ENCODE peak calls at places on chromosomes 2 and 18, in ten cellular contexts. One of them, this sample, is unnamed.

GRCh38 chr2:197633109-197633657 is 42.2 kb downstream of the RFTN2 start:
- DNase-seq in HCT116: no peak
- DNase-seq in endothelial cell of umbilical vein: no peak
- DNase-seq in Panc1: no peak
- DNase-seq in breast epithelium: no peak
- DNase-seq in SK-N-SH: no peak
- DNase-seq in H1: no peak
- DNase-seq in suprapubic skin: no peak
- DNase-seq in GM23338: no peak
- DNase-seq in HepG2: no peak
- DNase-seq in this sample: no peak

GRCh38 chr18:63648241-63648640 is 4.2 kb upstream of the SERPINB4 start:
- DNase-seq in breast epithelium: no peak
- DNase-seq in endothelial cell of umbilical vein: no peak
- DNase-seq in suprapubic skin: no peak
- DNase-seq in H1: no peak
- DNase-seq in Panc1: no peak
- DNase-seq in HepG2: no peak
- DNase-seq in GM23338: no peak
- DNase-seq in SK-N-SH: no peak
- DNase-seq in HCT116: no peak
- DNase-seq in this sample: no peak

GRCh38 chr18:76765649-76766048 is 56.7 kb upstream of the ZNF236 start:
- DNase-seq in SK-N-SH: no peak
- DNase-seq in H1: no peak
- DNase-seq in Panc1: peak; percentile 27
- DNase-seq in HepG2: no peak
- DNase-seq in GM23338: no peak
- DNase-seq in endothelial cell of umbilical vein: no peak
- DNase-seq in suprapubic skin: no peak
- DNase-seq in HCT116: no peak
- DNase-seq in breast epithelium: no peak
- DNase-seq in this sample: no peak

GRCh38 chr2:234146087-234146826 is 95.8 kb downstream of the SPP2 start:
- DNase-seq in GM23338: no peak
- DNase-seq in suprapubic skin: no peak
- DNase-seq in HCT116: no peak
- DNase-seq in breast epithelium: no peak
- DNase-seq in HepG2: no peak
- DNase-seq in H1: no peak
- DNase-seq in SK-N-SH: no peak
- DNase-seq in Panc1: no peak
- DNase-seq in endothelial cell of umbilical vein: peak; percentile 78
- DNase-seq in this sample: no peak

GRCh38 chr18:49898421-49898820 is 85.1 kb upstream of the ACAA2 start:
- DNase-seq in HepG2: peak; percentile 43
- DNase-seq in suprapubic skin: no peak
- DNase-seq in GM23338: peak; percentile 88
- DNase-seq in SK-N-SH: no peak
- DNase-seq in Panc1: no peak
- DNase-seq in endothelial cell of umbilical vein: peak; percentile 68
- DNase-seq in H1: peak; percentile 73
- DNase-seq in HCT116: peak; percentile 18
- DNase-seq in breast epithelium: no peak
- DNase-seq in this sample: no peak

GRCh38 chr2:71886241-71886640 is 261.4 kb downstream of the CYP26B1 start:
- DNase-seq in H1: no peak
- DNase-seq in GM23338: no peak
- DNase-seq in breast epithelium: no peak
- DNase-seq in HepG2: no peak
- DNase-seq in suprapubic skin: no peak
- DNase-seq in Panc1: no peak
- DNase-seq in endothelial cell of umbilical vein: peak; percentile 21
- DNase-seq in SK-N-SH: no peak
- DNase-seq in HCT116: no peak
- DNase-seq in this sample: peak; percentile 56

GRCh38 chr2:235063501-235063961 is 111.7 kb downstream of the SH3BP4 start:
- DNase-seq in breast epithelium: no peak
- DNase-seq in HCT116: no peak
- DNase-seq in endothelial cell of umbilical vein: no peak
- DNase-seq in SK-N-SH: no peak
- DNase-seq in suprapubic skin: no peak
- DNase-seq in H1: no peak
- DNase-seq in Panc1: no peak
- DNase-seq in GM23338: no peak
- DNase-seq in HepG2: no peak
- DNase-seq in this sample: no peak

GRCh38 chr18:80167331-80167730 is 58.3 kb downstream of the ADNP2 start:
- DNase-seq in suprapubic skin: no peak
- DNase-seq in SK-N-SH: no peak
- DNase-seq in Panc1: no peak
- DNase-seq in GM23338: no peak
- DNase-seq in endothelial cell of umbilical vein: no peak
- DNase-seq in breast epithelium: no peak
- DNase-seq in HepG2: no peak
- DNase-seq in HCT116: no peak
- DNase-seq in H1: no peak
- DNase-seq in this sample: no peak

GRCh38 chr18:78672862-78673446 is 306.7 kb upstream of the SALL3 start:
- DNase-seq in GM23338: no peak
- DNase-seq in suprapubic skin: no peak
- DNase-seq in endothelial cell of umbilical vein: no peak
- DNase-seq in H1: no peak
- DNase-seq in HCT116: no peak
- DNase-seq in HepG2: no peak
- DNase-seq in breast epithelium: peak; percentile 22
- DNase-seq in SK-N-SH: no peak
- DNase-seq in Panc1: no peak
- DNase-seq in this sample: no peak

GRCh38 chr2:79713131-79713785 is 200.4 kb downstream of the CTNNA2 start:
- DNase-seq in HepG2: no peak
- DNase-seq in suprapubic skin: no peak
- DNase-seq in HCT116: no peak
- DNase-seq in SK-N-SH: no peak
- DNase-seq in GM23338: no peak
- DNase-seq in breast epithelium: no peak
- DNase-seq in endothelial cell of umbilical vein: no peak
- DNase-seq in Panc1: no peak
- DNase-seq in H1: no peak
- DNase-seq in this sample: no peak

GRCh38 chr2:19195681-19196080 is 162.7 kb downstream of the OSR1 start:
- DNase-seq in GM23338: no peak
- DNase-seq in HCT116: no peak
- DNase-seq in endothelial cell of umbilical vein: no peak
- DNase-seq in HepG2: no peak
- DNase-seq in suprapubic skin: no peak
- DNase-seq in SK-N-SH: no peak
- DNase-seq in Panc1: no peak
- DNase-seq in H1: no peak
- DNase-seq in breast epithelium: no peak
- DNase-seq in this sample: no peak

GRCh38 chr2:118686364-118686763 is 161.1 kb downstream of the EN1 start:
- DNase-seq in GM23338: no peak
- DNase-seq in H1: no peak
- DNase-seq in SK-N-SH: no peak
- DNase-seq in HepG2: no peak
- DNase-seq in suprapubic skin: no peak
- DNase-seq in Panc1: no peak
- DNase-seq in endothelial cell of umbilical vein: no peak
- DNase-seq in HCT116: no peak
- DNase-seq in breast epithelium: no peak
- DNase-seq in this sample: no peak
- TF ChIP-seq POLR2AphosphoS5 in GM23338: no peak
- TF ChIP-seq POLR2AphosphoS5 in H1: no peak
- TF ChIP-seq POLR2AphosphoS5 in SK-N-SH: no peak
- TF ChIP-seq POLR2AphosphoS5 in HepG2: no peak
- TF ChIP-seq POLR2AphosphoS5 in suprapubic skin: no peak
- TF ChIP-seq POLR2AphosphoS5 in Panc1: no peak
- TF ChIP-seq POLR2AphosphoS5 in endothelial cell of umbilical vein: no peak
- TF ChIP-seq POLR2AphosphoS5 in HCT116: no peak
- TF ChIP-seq POLR2AphosphoS5 in breast epithelium: no peak
- TF ChIP-seq POLR2AphosphoS5 in this sample: no peak

DNA sequence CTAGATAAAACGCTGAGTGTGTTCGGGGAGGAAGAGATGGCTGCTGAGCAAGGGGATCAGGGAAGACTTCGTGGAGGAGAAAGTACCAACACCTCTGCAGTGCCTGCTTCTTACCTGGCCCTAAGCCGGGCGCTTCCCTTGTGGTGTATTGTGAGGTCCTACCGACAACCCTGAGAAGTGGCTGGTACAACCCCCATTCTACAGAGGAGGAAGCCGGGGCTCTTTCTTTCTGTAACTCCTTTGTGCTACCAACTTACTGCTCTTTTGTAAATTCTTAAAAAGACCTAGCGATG is 96.9 kb downstream of the ARMC9 start:
- DNase-seq in HCT116: no peak
- DNase-seq in SK-N-SH: no peak
- DNase-seq in suprapubic skin: no peak
- DNase-seq in H1: no peak
- DNase-seq in Panc1: no peak
- DNase-seq in GM23338: no peak
- DNase-seq in breast epithelium: no peak
- DNase-seq in endothelial cell of umbilical vein: no peak
- DNase-seq in HepG2: no peak
- DNase-seq in this sample: no peak
- H3K4me1 ChIP-seq in HCT116: no peaks in the 10 kb centered on the region
- H3K4me1 ChIP-seq in SK-N-SH: no peaks in the 10 kb centered on the region
- H3K4me1 ChIP-seq in suprapubic skin: no peaks in the 10 kb centered on the region
- H3K4me1 ChIP-seq in H1: no peaks in the 10 kb centered on the region
- H3K4me1 ChIP-seq in Panc1: peaks cover 11% of the 10 kb centered on the region
- H3K4me1 ChIP-seq in GM23338: no peaks in the 10 kb centered on the region
- H3K4me1 ChIP-seq in breast epithelium: no peaks in the 10 kb centered on the region
- H3K4me1 ChIP-seq in endothelial cell of umbilical vein: peaks cover 11% of the 10 kb centered on the region
- H3K4me1 ChIP-seq in HepG2: peaks cover 11% of the 10 kb centered on the region
- H3K4me1 ChIP-seq in this sample: no peaks in the 10 kb centered on the region

GRCh38 chr2:218959141-218959731 is at the start of gene CDK5R2:
- DNase-seq in H1: peak; percentile 98
- DNase-seq in SK-N-SH: peak; percentile 98
- DNase-seq in breast epithelium: no peak
- DNase-seq in suprapubic skin: no peak
- DNase-seq in HCT116: peak; percentile 80
- DNase-seq in GM23338: peak; percentile 97
- DNase-seq in endothelial cell of umbilical vein: peak; percentile 77
- DNase-seq in Panc1: peak; percentile 46
- DNase-seq in HepG2: peak; percentile 69
- DNase-seq in this sample: peak; percentile 77
- TF ChIP-seq POLR2AphosphoS5 in H1: no peak
- TF ChIP-seq POLR2AphosphoS5 in SK-N-SH: no peak
- TF ChIP-seq POLR2AphosphoS5 in breast epithelium: no peak
- TF ChIP-seq POLR2AphosphoS5 in suprapubic skin: no peak
- TF ChIP-seq POLR2AphosphoS5 in HCT116: peak; percentile 63
- TF ChIP-seq POLR2AphosphoS5 in GM23338: peak; percentile 97
- TF ChIP-seq POLR2AphosphoS5 in endothelial cell of umbilical vein: no peak
- TF ChIP-seq POLR2AphosphoS5 in Panc1: no peak
- TF ChIP-seq POLR2AphosphoS5 in HepG2: no peak
- TF ChIP-seq POLR2AphosphoS5 in this sample: no peak

GRCh38 chr2:64442801-64443429 is 11.0 kb upstream of the LGALSL start:
- DNase-seq in HCT116: no peak
- DNase-seq in suprapubic skin: no peak
- DNase-seq in GM23338: peak; percentile 56
- DNase-seq in Panc1: no peak
- DNase-seq in HepG2: no peak
- DNase-seq in H1: no peak
- DNase-seq in SK-N-SH: no peak
- DNase-seq in endothelial cell of umbilical vein: no peak
- DNase-seq in breast epithelium: no peak
- DNase-seq in this sample: no peak
- H3K4me1 ChIP-seq in HCT116: no peaks in the 10 kb centered on the region
- H3K4me1 ChIP-seq in suprapubic skin: peaks cover 5% of the 10 kb centered on the region
- H3K4me1 ChIP-seq in GM23338: peaks cover 10% of the 10 kb centered on the region
- H3K4me1 ChIP-seq in Panc1: no peaks in the 10 kb centered on the region
- H3K4me1 ChIP-seq in HepG2: no peaks in the 10 kb centered on the region
- H3K4me1 ChIP-seq in H1: no peaks in the 10 kb centered on the region
- H3K4me1 ChIP-seq in SK-N-SH: no peaks in the 10 kb centered on the region
- H3K4me1 ChIP-seq in endothelial cell of umbilical vein: no peaks in the 10 kb centered on the region
- H3K4me1 ChIP-seq in breast epithelium: no peaks in the 10 kb centered on the region
- H3K4me1 ChIP-seq in this sample: peaks cover 4% of the 10 kb centered on the region

GRCh38 chr2:98883780-98884211 is 52.2 kb downstream of the CRACDL start:
- DNase-seq in breast epithelium: no peak
- DNase-seq in SK-N-SH: no peak
- DNase-seq in H1: peak; percentile 38
- DNase-seq in HepG2: no peak
- DNase-seq in HCT116: no peak
- DNase-seq in GM23338: no peak
- DNase-seq in Panc1: no peak
- DNase-seq in endothelial cell of umbilical vein: no peak
- DNase-seq in suprapubic skin: no peak
- DNase-seq in this sample: no peak
- TF ChIP-seq POLR2AphosphoS5 in breast epithelium: no peak
- TF ChIP-seq POLR2AphosphoS5 in SK-N-SH: no peak
- TF ChIP-seq POLR2AphosphoS5 in H1: no peak
- TF ChIP-seq POLR2AphosphoS5 in HepG2: no peak
- TF ChIP-seq POLR2AphosphoS5 in HCT116: no peak
- TF ChIP-seq POLR2AphosphoS5 in GM23338: no peak
- TF ChIP-seq POLR2AphosphoS5 in Panc1: no peak
- TF ChIP-seq POLR2AphosphoS5 in endothelial cell of umbilical vein: no peak
- TF ChIP-seq POLR2AphosphoS5 in suprapubic skin: no peak
- TF ChIP-seq POLR2AphosphoS5 in this sample: peak; percentile 30

GRCh38 chr2:118088051-118089014 is at the start of gene INSIG2:
- DNase-seq in HCT116: peak; percentile 97
- DNase-seq in suprapubic skin: peak; percentile 93
- DNase-seq in HepG2: peak; percentile 99
- DNase-seq in SK-N-SH: peak; percentile 90
- DNase-seq in Panc1: peak; percentile 93
- DNase-seq in GM23338: peak; percentile 99
- DNase-seq in H1: peak; percentile 92
- DNase-seq in breast epithelium: peak; percentile 91
- DNase-seq in endothelial cell of umbilical vein: peak; percentile 89
- DNase-seq in this sample: peak; percentile 96
- H3K4me1 ChIP-seq in HCT116: peaks cover 39% of the 10 kb centered on the region
- H3K4me1 ChIP-seq in suprapubic skin: peaks cover 25% of the 10 kb centered on the region
- H3K4me1 ChIP-seq in HepG2: peaks cover 61% of the 10 kb centered on the region
- H3K4me1 ChIP-seq in SK-N-SH: peaks cover 11% of the 10 kb centered on the region
- H3K4me1 ChIP-seq in Panc1: peaks cover 4% of the 10 kb centered on the region
- H3K4me1 ChIP-seq in GM23338: peaks cover 35% of the 10 kb centered on the region
- H3K4me1 ChIP-seq in H1: peaks cover 5% of the 10 kb centered on the region
- H3K4me1 ChIP-seq in breast epithelium: no peaks in the 10 kb centered on the region
- H3K4me1 ChIP-seq in endothelial cell of umbilical vein: peaks cover 20% of the 10 kb centered on the region
- H3K4me1 ChIP-seq in this sample: peaks cover 13% of the 10 kb centered on the region

DNA sequence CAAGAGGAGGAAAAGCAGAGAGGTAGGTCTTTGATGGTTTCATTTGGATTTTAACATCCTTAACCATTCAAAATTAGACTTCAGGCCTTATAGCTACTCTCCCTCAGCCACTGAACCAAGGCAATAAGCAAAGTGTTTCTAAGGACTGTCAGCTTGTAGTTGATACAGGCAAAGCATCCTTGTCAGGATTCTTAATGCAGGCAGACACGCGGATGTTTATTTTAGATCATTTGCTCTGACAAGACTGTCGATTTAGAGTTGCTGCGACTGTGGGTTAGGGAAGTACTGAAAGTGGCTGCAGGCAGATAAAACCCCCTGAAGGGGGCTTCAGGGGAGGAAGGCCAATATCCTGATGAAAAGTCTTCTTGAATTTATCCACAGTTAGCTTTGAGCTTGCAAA is 46.6 kb downstream of the CDH20 start:
- DNase-seq in Panc1: no peak
- DNase-seq in H1: no peak
- DNase-seq in SK-N-SH: peak; percentile 4
- DNase-seq in HCT116: no peak
- DNase-seq in suprapubic skin: no peak
- DNase-seq in GM23338: peak; percentile 8
- DNase-seq in breast epithelium: no peak
- DNase-seq in HepG2: no peak
- DNase-seq in endothelial cell of umbilical vein: no peak
- DNase-seq in this sample: no peak
- TF ChIP-seq POLR2AphosphoS5 in Panc1: no peak
- TF ChIP-seq POLR2AphosphoS5 in H1: no peak
- TF ChIP-seq POLR2AphosphoS5 in SK-N-SH: no peak
- TF ChIP-seq POLR2AphosphoS5 in HCT116: no peak
- TF ChIP-seq POLR2AphosphoS5 in suprapubic skin: no peak
- TF ChIP-seq POLR2AphosphoS5 in GM23338: no peak
- TF ChIP-seq POLR2AphosphoS5 in breast epithelium: no peak
- TF ChIP-seq POLR2AphosphoS5 in HepG2: no peak
- TF ChIP-seq POLR2AphosphoS5 in endothelial cell of umbilical vein: no peak
- TF ChIP-seq POLR2AphosphoS5 in this sample: no peak

This sample was measured in vagina.